ENCODE peak calls at places on chromosomes 5 and 9, in five cellular contexts. One of them, this sample, is unnamed.

GRCh38 chr5:38515081-38515480 is 41.4 kb downstream of the LIFR start:
- DNase-seq in SK-N-SH: no peak
- DNase-seq in heart right ventricle: no peak
- DNase-seq in heart left ventricle: no peak
- DNase-seq in A673: no peak
- DNase-seq in this sample: no peak

GRCh38 chr9:70480405-70480980 is 66.0 kb upstream of the KLF9 start:
- DNase-seq in heart right ventricle: peak
- DNase-seq in A673: no peak
- DNase-seq in SK-N-SH: peak
- DNase-seq in heart left ventricle: peak
- DNase-seq in this sample: peak

GRCh38 chr5:42301349-42301748 is 121.9 kb upstream of the GHR start:
- DNase-seq in SK-N-SH: no peak
- DNase-seq in heart right ventricle: no peak
- DNase-seq in A673: no peak
- DNase-seq in heart left ventricle: no peak
- DNase-seq in this sample: no peak

GRCh38 chr9:107770716-107771115 is 281.1 kb upstream of the KLF4 start:
- DNase-seq in heart right ventricle: no peak
- DNase-seq in A673: no peak
- DNase-seq in heart left ventricle: no peak
- DNase-seq in SK-N-SH: no peak
- DNase-seq in this sample: no peak

GRCh38 chr5:41161271-41161670 is 52.1 kb downstream of the C6 start:
- DNase-seq in heart right ventricle: no peak
- DNase-seq in SK-N-SH: no peak
- DNase-seq in heart left ventricle: no peak
- DNase-seq in A673: no peak
- DNase-seq in this sample: no peak

GRCh38 chr5:66982514-66982913 is 214.1 kb downstream of the CD180 start:
- DNase-seq in heart right ventricle: no peak
- DNase-seq in SK-N-SH: no peak
- DNase-seq in heart left ventricle: no peak
- DNase-seq in A673: no peak
- DNase-seq in this sample: no peak

GRCh38 chr9:27368317-27368985 is 71.5 kb upstream of the EQTN start:
- DNase-seq in heart left ventricle: no peak
- DNase-seq in heart right ventricle: no peak
- DNase-seq in A673: no peak
- DNase-seq in SK-N-SH: no peak
- DNase-seq in this sample: no peak

GRCh38 chr5:167643616-167644015 is 647.8 kb upstream of the WWC1 start:
- DNase-seq in SK-N-SH: no peak
- DNase-seq in A673: peak
- DNase-seq in heart left ventricle: no peak
- DNase-seq in heart right ventricle: no peak
- DNase-seq in this sample: no peak

GRCh38 chr9:132409828-132410528 is at the start of gene CFAP77:
- DNase-seq in A673: peak
- DNase-seq in heart right ventricle: peak
- DNase-seq in SK-N-SH: peak
- DNase-seq in heart left ventricle: peak
- DNase-seq in this sample: peak

GRCh38 chr5:98635631-98636030 is 137.8 kb upstream of the RGMB start:
- DNase-seq in heart left ventricle: no peak
- DNase-seq in SK-N-SH: no peak
- DNase-seq in heart right ventricle: no peak
- DNase-seq in A673: no peak
- DNase-seq in this sample: no peak

GRCh38 chr5:173880306-173880985 is 7.7 kb upstream of the CPEB4 start:
- DNase-seq in heart right ventricle: no peak
- DNase-seq in A673: no peak
- DNase-seq in SK-N-SH: no peak
- DNase-seq in heart left ventricle: no peak
- DNase-seq in this sample: no peak

GRCh38 chr9:136858844-136859757 is 7.0 kb downstream of the MAMDC4 start:
- DNase-seq in SK-N-SH: no peak
- DNase-seq in A673: no peak
- DNase-seq in heart right ventricle: peak
- DNase-seq in heart left ventricle: peak
- DNase-seq in this sample: no peak

GRCh38 chr5:88686743-88687142 is 196.2 kb downstream of the MEF2C start:
- DNase-seq in SK-N-SH: no peak
- DNase-seq in heart right ventricle: no peak
- DNase-seq in heart left ventricle: no peak
- DNase-seq in A673: no peak
- DNase-seq in this sample: no peak

GRCh38 chr5:88684136-88684500 is 198.9 kb downstream of the MEF2C start:
- DNase-seq in heart right ventricle: no peak
- DNase-seq in SK-N-SH: no peak
- DNase-seq in heart left ventricle: no peak
- DNase-seq in A673: no peak
- DNase-seq in this sample: no peak

GRCh38 chr5:88688242-88688959 is 194.6 kb downstream of the MEF2C start:
- DNase-seq in SK-N-SH: no peak
- DNase-seq in heart left ventricle: no peak
- DNase-seq in A673: no peak
- DNase-seq in heart right ventricle: no peak
- DNase-seq in this sample: no peak

GRCh38 chr5:88687253-88687955 is 195.6 kb downstream of the MEF2C start:
- DNase-seq in A673: no peak
- DNase-seq in heart right ventricle: no peak
- DNase-seq in heart left ventricle: no peak
- DNase-seq in SK-N-SH: no peak
- DNase-seq in this sample: no peak

DNA sequence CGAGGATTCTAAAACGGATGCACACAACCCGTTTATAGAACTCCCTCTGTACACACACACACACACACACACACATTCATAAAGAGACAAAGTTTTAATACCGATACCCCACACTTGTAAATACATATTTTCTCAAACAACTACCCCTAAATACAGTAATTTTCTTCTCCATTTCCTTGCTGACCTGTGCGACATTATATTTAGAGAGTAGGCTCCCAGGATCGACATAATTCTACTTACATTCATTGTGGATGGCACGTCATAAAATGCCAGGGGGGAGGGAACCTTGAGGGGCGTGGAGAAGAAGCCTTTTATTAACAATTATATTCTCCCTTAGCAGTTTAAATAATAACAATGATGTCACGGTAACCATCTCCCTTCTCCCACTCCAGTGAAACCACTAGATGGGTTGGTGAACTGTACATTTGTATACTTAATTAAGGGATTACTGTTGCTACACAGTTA is 196.9 kb downstream of the MEF2C start:
- DNase-seq in SK-N-SH: no peak
- DNase-seq in A673: no peak
- DNase-seq in heart left ventricle: no peak
- DNase-seq in heart right ventricle: no peak
- DNase-seq in this sample: no peak
- H3K4me3 ChIP-seq in SK-N-SH: no peak
- H3K4me3 ChIP-seq in A673: no peak
- H3K4me3 ChIP-seq in heart left ventricle: no peak
- H3K4me3 ChIP-seq in heart right ventricle: no peak
- H3K4me3 ChIP-seq in this sample: no peak

DNA sequence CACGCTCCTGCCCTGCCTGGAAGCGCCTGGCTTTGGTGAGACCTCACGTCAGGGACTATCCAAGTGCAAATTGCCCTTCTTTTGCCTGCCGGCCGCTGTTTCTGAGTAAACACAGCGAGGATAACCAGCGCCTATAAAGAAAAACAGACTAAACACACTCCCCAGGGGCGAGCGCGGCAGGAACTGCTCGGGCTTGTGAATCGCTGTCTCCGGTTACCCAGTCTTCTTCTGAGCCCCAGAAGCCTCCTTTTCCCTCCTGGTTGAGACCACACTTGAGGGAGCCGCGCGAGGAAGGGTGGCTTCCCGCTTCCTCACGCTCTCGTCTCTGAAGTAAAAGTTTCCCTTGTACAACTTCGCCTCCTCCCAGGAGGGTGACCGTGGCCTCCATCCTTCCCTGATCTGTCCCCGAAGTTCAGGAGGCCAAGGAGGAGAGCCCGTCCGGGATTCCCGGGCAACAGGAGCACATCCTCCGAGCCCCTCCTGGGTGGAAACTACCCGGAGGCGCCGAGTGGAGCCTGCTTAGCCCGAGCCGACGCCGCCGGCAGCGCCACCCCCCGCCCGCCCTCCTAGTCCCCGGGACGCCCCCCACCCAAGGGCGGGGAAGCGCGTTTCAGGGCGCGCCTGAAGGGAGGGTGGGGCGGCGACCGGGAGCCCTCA is 1.0 kb downstream of the HCN1 start:
- DNase-seq in SK-N-SH: peak
- DNase-seq in heart right ventricle: no peak
- DNase-seq in A673: peak
- DNase-seq in heart left ventricle: no peak
- DNase-seq in this sample: peak
- H3K4me3 ChIP-seq in SK-N-SH: no peak
- H3K4me3 ChIP-seq in heart right ventricle: peak
- H3K4me3 ChIP-seq in A673: peak
- H3K4me3 ChIP-seq in heart left ventricle: peak
- H3K4me3 ChIP-seq in this sample: peak

DNA sequence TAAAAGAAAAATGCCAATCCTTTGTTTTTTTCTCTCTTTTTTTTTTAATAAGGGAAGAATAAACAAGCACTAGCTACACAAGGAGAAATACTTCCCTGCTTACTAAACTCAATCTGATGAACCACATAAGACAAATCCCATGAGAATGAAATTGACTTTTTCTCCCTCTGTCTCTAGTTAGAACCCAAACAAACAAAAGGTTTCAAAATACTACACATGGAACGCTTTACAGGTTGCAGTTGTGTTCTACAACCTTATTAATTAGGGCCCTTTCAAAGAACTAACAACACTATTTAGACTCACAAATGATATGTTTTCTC is 124.5 kb downstream of the PDE4D start:
- DNase-seq in SK-N-SH: no peak
- DNase-seq in A673: no peak
- DNase-seq in heart right ventricle: no peak
- DNase-seq in heart left ventricle: no peak
- DNase-seq in this sample: no peak
- H3K4me3 ChIP-seq in SK-N-SH: peak
- H3K4me3 ChIP-seq in A673: peak
- H3K4me3 ChIP-seq in heart right ventricle: peak
- H3K4me3 ChIP-seq in heart left ventricle: peak
- H3K4me3 ChIP-seq in this sample: peak

DNA sequence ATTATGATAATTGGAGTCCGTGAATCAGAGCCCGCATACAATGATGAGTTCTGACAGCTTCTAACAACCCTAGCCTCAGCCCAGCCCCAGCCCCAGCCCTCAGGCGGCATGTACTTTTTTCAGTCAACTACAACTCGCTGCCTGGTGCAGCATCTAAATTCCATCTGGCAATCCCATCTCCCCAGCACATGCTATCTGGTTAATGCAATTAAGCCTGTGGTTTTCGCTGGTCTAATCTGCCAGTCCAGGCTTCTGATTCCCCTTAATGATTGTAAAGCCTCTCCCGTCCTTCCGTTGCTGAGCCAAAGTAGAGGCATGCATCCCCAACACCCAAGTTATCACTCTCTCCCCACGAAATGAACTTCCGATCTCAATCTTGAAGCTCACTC is 903 bp downstream of the ELAVL2 start:
- DNase-seq in SK-N-SH: peak
- DNase-seq in A673: no peak
- DNase-seq in heart right ventricle: no peak
- DNase-seq in heart left ventricle: no peak
- DNase-seq in this sample: peak
- H3K4me3 ChIP-seq in SK-N-SH: peak
- H3K4me3 ChIP-seq in A673: no peak
- H3K4me3 ChIP-seq in heart right ventricle: peak
- H3K4me3 ChIP-seq in heart left ventricle: peak
- H3K4me3 ChIP-seq in this sample: peak

DNA sequence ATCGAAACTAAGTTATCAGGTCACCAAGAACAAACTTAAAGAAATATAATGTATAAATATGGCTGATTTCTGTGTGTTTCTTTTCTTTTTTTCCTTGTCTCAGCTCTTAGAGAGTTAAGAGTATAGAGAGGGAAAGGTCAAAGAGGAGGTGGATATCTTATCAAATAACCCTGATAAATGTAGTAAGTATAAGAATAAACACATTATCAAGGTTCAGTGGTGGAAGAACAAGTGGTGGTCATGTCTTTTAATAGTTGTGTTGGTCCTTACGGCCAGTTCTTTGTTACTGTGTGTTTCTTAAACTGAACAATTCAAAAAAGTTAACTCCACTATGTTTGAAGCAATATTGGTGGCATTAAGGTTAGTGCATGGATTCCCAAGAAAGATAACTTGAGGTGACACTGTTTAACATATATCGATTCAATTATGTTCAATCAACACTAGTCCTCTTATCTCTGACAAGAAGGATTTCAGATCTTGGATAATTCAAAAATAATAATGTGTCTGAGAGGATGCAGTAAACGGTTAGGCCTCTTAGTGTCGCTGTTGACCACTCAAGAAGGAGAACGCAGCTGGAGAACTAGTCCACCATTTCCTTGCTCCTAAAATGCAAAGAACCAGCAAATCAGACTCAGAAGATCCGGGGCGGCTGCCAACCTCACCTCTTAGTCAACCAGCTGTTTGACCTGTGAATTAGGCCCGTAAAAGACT is at the start of gene PCDHGA3:
- DNase-seq in heart left ventricle: no peak
- DNase-seq in heart right ventricle: no peak
- DNase-seq in SK-N-SH: no peak
- DNase-seq in A673: peak
- DNase-seq in this sample: no peak
- H3K4me3 ChIP-seq in heart left ventricle: peak
- H3K4me3 ChIP-seq in heart right ventricle: peak
- H3K4me3 ChIP-seq in SK-N-SH: no peak
- H3K4me3 ChIP-seq in A673: no peak
- H3K4me3 ChIP-seq in this sample: no peak

DNA sequence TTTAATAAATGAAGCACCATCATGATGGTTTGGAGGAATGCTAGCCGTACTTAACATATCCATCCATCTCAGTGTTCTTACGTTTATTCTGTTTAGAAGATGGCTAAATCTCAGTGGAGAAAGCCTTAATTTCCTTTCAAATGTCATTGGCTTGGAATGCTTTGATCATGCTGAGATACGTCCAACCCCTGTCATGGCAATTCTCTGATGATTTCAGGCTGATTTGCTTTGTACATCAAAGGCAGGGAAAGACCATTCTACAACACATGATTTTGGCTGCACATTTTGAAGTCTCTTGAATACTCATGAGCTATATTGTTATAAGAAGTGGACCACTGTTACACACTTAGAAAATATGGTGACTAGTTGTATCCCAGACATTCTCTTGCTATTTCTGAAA is 1048.4 kb downstream of the MAT2B start:
- DNase-seq in SK-N-SH: no peak
- DNase-seq in A673: no peak
- DNase-seq in heart right ventricle: no peak
- DNase-seq in heart left ventricle: no peak
- DNase-seq in this sample: no peak
- H3K4me3 ChIP-seq in SK-N-SH: no peak
- H3K4me3 ChIP-seq in A673: no peak
- H3K4me3 ChIP-seq in heart right ventricle: no peak
- H3K4me3 ChIP-seq in heart left ventricle: no peak
- H3K4me3 ChIP-seq in this sample: no peak

This sample was measured in WERI-Rb-1.